ENCODE peak calls at places on chromosomes 1 and 21, in seven cellular contexts. G is upper lobe of right lung, Z is AG09309, H is testis, D is tibial nerve, E is tibial artery, B is kidney. X is an unnamed sample.

GRCh38 chr21:43012596-43012995 is 38.2 kb downstream of the PKNOX1 start:
- DNase-seq in G (peak), Z (no peak), H (no peak), D (no peak), E (no peak), B (no peak), X (peak)

GRCh38 chr21:36630485-36631206 is 68.3 kb upstream of the SIM2 start:
- DNase-seq in G (peak), Z (no peak), H (peak), D (peak), E (no peak), B (no peak), X (peak)

GRCh38 chr1:53963472-53963871 is 17.3 kb downstream of the LRRC42 start:
- DNase-seq in G (no peak), Z (no peak), H (no peak), D (no peak), E (no peak), B (no peak), X (no peak)

GRCh38 chr1:222616535-222616934 is 1.4 kb upstream of the MIA3 start:
- DNase-seq in G (no peak), Z (peak), H (no peak), D (no peak), E (no peak), B (no peak), X (peak)

GRCh38 chr1:121587777-121588176 is 403.0 kb downstream of the SRGAP2C start:
- DNase-seq in G (no peak), Z (no peak), H (no peak), D (no peak), E (no peak), B (no peak), X (no peak)

GRCh38 chr1:22641906-22642636 is 1.4 kb upstream of the C1QC start:
- DNase-seq in G (peak), Z (no peak), H (peak), D (peak), E (peak), B (peak), X (peak)

GRCh38 chr1:152148051-152148450 is 11.0 kb downstream of the RPTN start:
- DNase-seq in G (no peak), Z (no peak), H (no peak), D (no peak), E (no peak), B (no peak), X (no peak)

GRCh38 chr1:36560621-36561364 is 78.1 kb upstream of the CSF3R start:
- DNase-seq in G (no peak), Z (no peak), H (peak), D (no peak), E (peak), B (no peak), X (no peak)

GRCh38 chr1:99820546-99820945 is 29.6 kb upstream of the AGL start:
- DNase-seq in G (no peak), Z (no peak), H (no peak), D (no peak), E (no peak), B (no peak), X (no peak)

GRCh38 chr21:46295996-46296752 is 10.0 kb downstream of the YBEY start:
- DNase-seq in G (peak), Z (peak), H (peak), D (peak), E (peak), B (peak), X (peak)

GRCh38 chr1:4655674-4656532 is 1.5 kb downstream of the AJAP1 start:
- DNase-seq in G (peak), Z (no peak), H (peak), D (peak), E (no peak), B (peak), X (peak)

GRCh38 chr1:147608601-147609000 is 61.7 kb downstream of the ACP6 start:
- DNase-seq in G (peak), Z (no peak), H (no peak), D (no peak), E (no peak), B (no peak), X (no peak)

GRCh38 chr1:226702957-226703831 is 35.9 kb downstream of the ITPKB start:
- DNase-seq in G (peak), Z (no peak), H (peak), D (peak), E (peak), B (peak), X (peak)
- H3K4me3 ChIP-seq in G (peak), Z (peak), H (peak), D (peak), E (peak), B (peak), X (peak)

GRCh38 chr1:223811634-223812101 is 34.1 kb downstream of the TP53BP2 start:
- DNase-seq in G (no peak), Z (peak), H (no peak), D (no peak), E (no peak), B (no peak), X (no peak)
- TF ChIP-seq CTCF in G (peak), Z (peak), H (no peak), D (peak), E (peak), B (peak), X (peak)

GRCh38 chr1:165240486-165240885 is 116.0 kb downstream of the LMX1A start:
- DNase-seq in G (no peak), Z (no peak), H (no peak), D (no peak), E (no peak), B (no peak), X (no peak)

GRCh38 chr1:165239873-165240272 is 116.6 kb downstream of the LMX1A start:
- DNase-seq in G (no peak), Z (no peak), H (no peak), D (no peak), E (no peak), B (no peak), X (no peak)

GRCh38 chr1:165235777-165236285 is 120.7 kb downstream of the LMX1A start:
- DNase-seq in G (no peak), Z (no peak), H (peak), D (no peak), E (no peak), B (peak), X (peak)

GRCh38 chr1:165234149-165234548 is 122.4 kb downstream of the LMX1A start:
- DNase-seq in G (no peak), Z (no peak), H (no peak), D (no peak), E (no peak), B (no peak), X (no peak)

DNA sequence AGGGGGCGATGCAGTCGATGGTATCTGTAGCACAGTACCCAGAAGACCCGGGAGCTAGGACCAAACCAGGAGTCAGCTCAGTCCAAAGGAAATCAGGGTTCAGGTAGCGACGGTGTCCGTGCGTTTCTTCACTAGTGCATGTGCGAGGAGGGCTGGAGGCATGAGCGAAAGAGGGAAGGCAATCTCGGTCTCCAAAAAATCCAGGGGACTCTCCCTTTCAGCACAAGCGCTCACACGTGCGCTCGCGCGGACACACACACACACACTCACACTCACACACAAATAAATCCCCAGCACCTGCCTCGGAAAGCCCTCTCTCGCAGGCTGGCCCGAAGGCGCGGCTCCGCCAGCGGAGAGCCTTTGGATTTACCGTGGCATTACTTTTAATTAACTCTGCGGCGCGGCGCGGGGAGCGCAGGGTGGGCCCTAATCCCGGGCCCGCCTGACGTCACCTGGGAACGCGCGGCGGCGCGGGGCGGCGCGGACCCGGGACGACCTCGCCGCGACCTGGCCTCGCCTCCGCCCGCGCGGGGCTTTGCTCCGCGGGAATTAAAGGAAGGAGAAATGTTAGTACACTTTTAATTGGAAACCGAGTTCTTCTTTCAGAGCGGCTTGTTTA is 121.2 kb downstream of the LMX1A start:
- DNase-seq in G (no peak), Z (no peak), H (peak), D (no peak), E (no peak), B (peak), X (peak)
- H3K4me3 ChIP-seq in G (peak), Z (no peak), H (peak), D (peak), E (peak), B (peak), X (no peak)

GRCh38 chr1:82395450-82395849 is 594.7 kb downstream of the ADGRL2 start:
- DNase-seq in G (no peak), Z (no peak), H (no peak), D (no peak), E (no peak), B (no peak), X (no peak)

GRCh38 chr1:82398357-82398756 is 597.6 kb downstream of the ADGRL2 start:
- DNase-seq in G (no peak), Z (no peak), H (no peak), D (no peak), E (no peak), B (no peak), X (peak)

GRCh38 chr1:82401116-82401515 is 600.4 kb downstream of the ADGRL2 start:
- DNase-seq in G (no peak), Z (no peak), H (no peak), D (no peak), E (no peak), B (no peak), X (no peak)

GRCh38 chr1:82400521-82400920 is 599.8 kb downstream of the ADGRL2 start:
- DNase-seq in G (no peak), Z (no peak), H (no peak), D (no peak), E (no peak), B (no peak), X (no peak)

GRCh38 chr1:82399093-82399492 is 598.4 kb downstream of the ADGRL2 start:
- DNase-seq in G (no peak), Z (no peak), H (no peak), D (no peak), E (no peak), B (no peak), X (peak)
- TF ChIP-seq CTCF in G (no peak), Z (no peak), H (no peak), D (no peak), E (no peak), B (no peak), X (no peak)

DNA sequence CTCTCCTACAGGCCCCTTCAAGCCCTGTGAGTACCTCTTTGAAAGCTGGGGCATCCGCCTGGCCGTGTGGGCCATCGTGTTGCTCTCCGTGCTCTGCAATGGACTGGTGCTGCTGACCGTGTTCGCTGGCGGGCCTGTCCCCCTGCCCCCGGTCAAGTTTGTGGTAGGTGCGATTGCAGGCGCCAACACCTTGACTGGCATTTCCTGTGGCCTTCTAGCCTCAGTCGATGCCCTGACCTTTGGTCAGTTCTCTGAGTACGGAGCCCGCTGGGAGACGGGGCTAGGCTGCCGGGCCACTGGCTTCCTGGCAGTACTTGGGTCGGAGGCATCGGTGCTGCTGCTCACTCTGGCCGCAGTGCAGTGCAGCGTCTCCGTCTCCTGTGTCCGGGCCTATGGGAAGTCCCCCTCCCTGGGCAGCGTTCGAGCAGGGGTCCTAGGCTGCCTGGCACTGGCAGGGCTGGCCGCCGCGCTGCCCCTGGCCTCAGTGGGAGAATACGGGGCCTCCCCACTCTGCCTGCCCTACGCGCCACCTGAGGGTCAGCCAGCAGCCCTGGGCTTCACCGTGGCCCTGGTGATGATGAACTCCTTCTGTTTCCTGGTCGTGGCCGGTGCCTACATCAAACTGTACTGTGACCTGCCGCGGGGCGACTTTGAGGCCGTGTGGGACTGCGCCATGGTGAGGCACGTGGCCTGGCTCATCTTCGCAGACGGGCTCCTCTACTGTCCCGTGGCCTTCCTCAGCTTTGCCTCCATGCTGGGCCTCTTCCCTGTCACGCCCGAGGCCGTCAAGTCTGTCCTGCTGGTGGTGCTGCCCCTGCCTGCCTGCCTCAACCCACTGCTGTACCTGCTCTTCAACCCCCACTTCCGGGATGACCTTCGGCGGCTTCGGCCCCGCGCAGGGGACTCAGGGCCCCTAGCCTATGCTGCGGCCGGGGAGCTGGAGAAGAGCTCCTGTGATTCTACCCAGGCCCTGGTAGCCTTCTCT is 23.5 kb downstream of the UBE2T start:
- DNase-seq in G (no peak), Z (no peak), H (peak), D (no peak), E (peak), B (no peak), X (no peak)
- H3K4me3 ChIP-seq in G (no peak), Z (no peak), H (no peak), D (no peak), E (no peak), B (no peak), X (no peak)

GRCh38 chr1:194600716-194601115 is 1414.3 kb upstream of the B3GALT2 start:
- DNase-seq in G (no peak), Z (no peak), H (no peak), D (no peak), E (no peak), B (no peak), X (no peak)
- TF ChIP-seq CTCF in G (no peak), Z (no peak), H (no peak), D (no peak), E (no peak), B (no peak), X (no peak)

DNA sequence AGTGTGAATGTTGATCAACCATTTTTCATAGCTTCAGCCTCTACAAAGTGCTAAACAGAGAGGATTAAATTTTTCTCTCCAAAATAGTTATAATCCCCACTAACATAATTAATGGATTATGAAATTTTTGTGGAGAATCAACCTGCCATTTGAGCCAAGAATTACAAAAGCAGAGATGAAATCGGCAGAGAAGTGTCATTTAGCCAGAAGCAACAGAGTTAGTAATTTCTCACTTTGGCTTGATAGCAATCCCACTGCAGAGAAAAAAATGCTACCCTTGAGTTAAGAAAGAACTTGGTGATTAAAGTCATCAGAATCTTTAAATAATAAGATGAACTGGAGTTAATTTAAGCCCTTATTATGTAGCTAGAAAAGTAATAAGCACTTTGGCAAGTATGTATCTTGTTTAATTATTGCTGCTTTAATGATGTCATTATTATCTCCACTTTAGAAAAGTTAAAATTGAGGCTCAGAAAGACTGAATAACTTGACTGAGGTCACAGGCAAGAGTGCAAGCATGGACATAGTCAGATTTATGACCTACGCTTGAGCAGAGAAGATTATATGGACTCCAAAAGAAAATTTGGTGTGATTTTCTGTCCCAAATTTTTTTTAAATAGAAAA is 37.3 kb downstream of the RGS4 start:
- DNase-seq in G (no peak), Z (no peak), H (no peak), D (no peak), E (no peak), B (no peak), X (no peak)
- H3K4me3 ChIP-seq in G (no peak), Z (no peak), H (no peak), D (no peak), E (no peak), B (no peak), X (no peak)

GRCh38 chr1:79259390-79260336 is 253.1 kb upstream of the ADGRL4 start:
- DNase-seq in G (no peak), Z (peak), H (no peak), D (no peak), E (no peak), B (no peak), X (peak)
- TF ChIP-seq CTCF in G (peak), Z (peak), H (no peak), D (peak), E (peak), B (peak), X (peak)

DNA sequence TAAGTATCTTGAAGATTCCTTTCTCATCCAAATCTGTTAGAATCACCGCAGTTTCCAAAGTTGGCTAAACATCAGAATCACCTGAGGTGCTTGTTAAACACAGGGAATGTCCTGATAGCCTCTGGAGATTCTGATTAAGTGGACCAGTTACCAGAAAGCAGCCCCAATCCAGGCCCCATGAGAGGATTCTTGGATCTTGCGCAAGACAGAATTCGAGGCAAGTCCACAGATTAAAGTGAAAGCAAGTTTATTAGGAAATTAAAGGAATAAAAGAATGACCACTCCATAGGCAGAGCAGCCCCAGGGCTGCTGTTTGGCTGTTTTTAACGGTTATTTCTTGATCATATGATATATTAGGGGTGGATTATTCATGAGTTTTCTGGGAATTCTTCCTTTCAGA is 176.1 kb downstream of the ROR1 start:
- DNase-seq in G (no peak), Z (no peak), H (peak), D (peak), E (peak), B (no peak), X (peak)
- H3K4me3 ChIP-seq in G (no peak), Z (no peak), H (no peak), D (peak), E (no peak), B (peak), X (no peak)